ENCODE peak calls at places on chromosomes 1 and 21, in four cellular contexts. H is WTC11, A is HepG2, O is GM12878. N is an unnamed sample.

GRCh38 chr21:42118901-42119300 is 47.8 kb downstream of the UMODL1 start:
- DNase-seq in A (no peak), O (no peak), H (no peak), N (no peak)

GRCh38 chr1:30518696-30519095 is 204.7 kb downstream of the MATN1 start:
- DNase-seq in H (no peak), A (no peak), O (no peak), N (no peak)

GRCh38 chr1:156961709-156962108 is 41.3 kb downstream of the LRRC71 start:
- DNase-seq in O (no peak), H (no peak), A (no peak), N (peak)

GRCh38 chr1:25651824-25652741 is 35.5 kb downstream of the MAN1C1 start:
- DNase-seq in H (no peak), O (no peak), A (no peak), N (no peak)

GRCh38 chr1:205756552-205756951 is 6.6 kb upstream of the NUCKS1 start:
- DNase-seq in O (no peak), A (no peak), H (no peak), N (no peak)

GRCh38 chr1:234919061-234919755 is 209.4 kb downstream of the TOMM20 start:
- DNase-seq in A (no peak), O (no peak), H (no peak), N (no peak)

GRCh38 chr1:1216770-1217620 is 3.0 kb upstream of the TNFRSF4 start:
- DNase-seq in A (no peak), O (no peak), H (no peak), N (no peak)

GRCh38 chr1:227942021-227942715 is 5.6 kb downstream of the WNT9A start:
- DNase-seq in A (no peak), O (no peak), H (no peak), N (peak)

GRCh38 chr21:38256599-38257302 is at the start of gene KCNJ15:
- DNase-seq in H (no peak), A (no peak), O (no peak), N (no peak)

GRCh38 chr21:19767546-19767945 is 1230.7 kb upstream of the NCAM2 start:
- DNase-seq in O (no peak), A (no peak), H (no peak), N (no peak)

GRCh38 chr1:228305721-228306152 is 97.9 kb downstream of the OBSCN start:
- DNase-seq in O (no peak), A (no peak), H (no peak), N (no peak)

GRCh38 chr1:234546890-234547788 is 62.8 kb downstream of the IRF2BP2 start:
- DNase-seq in A (no peak), O (no peak), H (no peak), N (peak)

GRCh38 chr1:203592156-203592555 is 34.5 kb upstream of the ATP2B4 start:
- DNase-seq in H (peak), O (no peak), A (peak), N (no peak)

GRCh38 chr21:44875341-44875740 is 1.9 kb upstream of the PTTG1IP start:
- DNase-seq in A (no peak), H (no peak), O (no peak), N (no peak)

GRCh38 chr1:240474133-240474614 is 137.8 kb downstream of the GREM2 start:
- DNase-seq in O (no peak), A (no peak), H (no peak), N (no peak)

GRCh38 chr21:45852886-45853400 is 128.6 kb upstream of the COL6A1 start:
- DNase-seq in H (no peak), A (no peak), O (no peak), N (no peak)

GRCh38 chr1:192892934-192893333 is 84.1 kb downstream of the RGS2 start:
- DNase-seq in O (no peak), A (no peak), H (no peak), N (no peak)

GRCh38 chr1:151371744-151372410 is 628 bp downstream of the SELENBP1 start:
- DNase-seq in O (no peak), A (no peak), H (no peak), N (peak)

GRCh38 chr1:154818911-154819310 is 51.2 kb downstream of the KCNN3 start:
- DNase-seq in O (no peak), H (no peak), A (no peak), N (no peak)

GRCh38 chr1:42142894-42143675 is 10.1 kb upstream of the GUCA2B start:
- DNase-seq in O (no peak), H (no peak), A (no peak), N (no peak)

GRCh38 chr1:91732291-91732953 is 153.5 kb downstream of the TGFBR3 start:
- DNase-seq in O (no peak), H (no peak), A (no peak), N (peak)

GRCh38 chr1:46133181-46133658 is 791 bp upstream of the PIK3R3 start:
- DNase-seq in A (no peak), O (no peak), H (no peak), N (peak)

GRCh38 chr1:149997585-149998262 is 12.8 kb downstream of the OTUD7B start:
- DNase-seq in O (peak), H (no peak), A (no peak), N (no peak)

GRCh38 chr21:21146587-21147373 is 148.6 kb downstream of the NCAM2 start:
- DNase-seq in O (no peak), H (no peak), A (no peak), N (peak)

GRCh38 chr1:17630048-17630830 is 90.7 kb downstream of the ARHGEF10L start:
- DNase-seq in H (no peak), O (no peak), A (no peak), N (no peak)

GRCh38 chr21:21715286-21715969 is 717.2 kb downstream of the NCAM2 start:
- DNase-seq in O (no peak), A (no peak), H (no peak), N (no peak)

GRCh38 chr21:33229776-33230517 is at the start of gene IFNAR2:
- DNase-seq in A (peak), H (peak), O (no peak), N (peak)

GRCh38 chr21:43854773-43855633 is 10.0 kb upstream of the AGPAT3 start:
- DNase-seq in A (no peak), O (peak), H (no peak), N (peak)

GRCh38 chr1:29579821-29580425 is 343.6 kb downstream of the PTPRU start:
- DNase-seq in O (no peak), A (peak), H (no peak), N (no peak)

GRCh38 chr1:151908228-151908691 is 1.1 kb downstream of the THEM4 start:
- DNase-seq in O (no peak), H (peak), A (peak), N (no peak)

GRCh38 chr1:159090566-159091546 is 14.3 kb upstream of the AIM2 start:
- DNase-seq in O (no peak), A (no peak), H (no peak), N (no peak)

GRCh38 chr1:112877741-112878140 is 78.3 kb downstream of the SLC16A1 start:
- DNase-seq in H (no peak), A (no peak), O (no peak), N (no peak)

GRCh38 chr21:16420086-16420724 is 690.4 kb downstream of the USP25 start:
- DNase-seq in A (peak), H (no peak), O (no peak), N (no peak)
- TF ChIP-seq NR2C2 in A (no peak), H (no peak), O (no peak), N (no peak)

GRCh38 chr1:207888647-207889046 is 22.3 kb downstream of the CD34 start:
- DNase-seq in O (no peak), A (no peak), H (no peak), N (no peak)

GRCh38 chr1:207892764-207893163 is 18.2 kb downstream of the CD34 start:
- DNase-seq in A (no peak), O (no peak), H (no peak), N (no peak)

GRCh38 chr1:207887542-207887941 is 23.4 kb downstream of the CD34 start:
- DNase-seq in H (no peak), O (no peak), A (no peak), N (no peak)

GRCh38 chr1:207891148-207891547 is 19.8 kb downstream of the CD34 start:
- DNase-seq in A (no peak), H (no peak), O (no peak), N (no peak)

GRCh38 chr1:207890136-207890738 is 20.7 kb downstream of the CD34 start:
- DNase-seq in H (no peak), A (no peak), O (no peak), N (no peak)
- TF ChIP-seq NR2C2 in H (no peak), A (no peak), O (no peak), N (no peak)

DNA sequence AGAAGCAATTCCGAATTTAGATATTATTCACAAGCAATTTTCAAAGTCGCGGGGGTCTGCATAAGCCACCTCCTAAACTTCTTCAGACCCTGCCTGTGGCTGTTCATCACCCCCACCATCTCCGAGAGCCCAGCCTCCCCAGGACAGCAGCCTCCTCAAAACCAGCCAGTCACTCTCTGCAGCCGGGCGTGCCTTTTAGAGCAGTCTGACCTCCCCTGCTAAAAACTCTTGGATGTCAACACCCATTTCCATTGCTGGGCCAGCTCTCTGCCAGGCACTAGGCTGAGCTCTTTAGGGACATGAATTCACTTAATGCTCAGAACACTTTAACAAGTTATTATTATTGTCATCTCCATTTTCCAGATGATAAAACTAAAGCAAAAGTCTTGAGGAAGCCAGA is 11.7 kb downstream of the ADPRS start:
- DNase-seq in A (no peak), O (no peak), H (no peak), N (no peak)
- TF ChIP-seq NR2C2 in A (no peak), O (no peak), H (no peak), N (no peak)

GRCh38 chr1:201426395-201427310 is 5.1 kb upstream of the TNNI1 start:
- DNase-seq in A (no peak), O (no peak), H (no peak), N (no peak)
- TF ChIP-seq NR2C2 in A (no peak), O (no peak), H (no peak), N (no peak)

DNA sequence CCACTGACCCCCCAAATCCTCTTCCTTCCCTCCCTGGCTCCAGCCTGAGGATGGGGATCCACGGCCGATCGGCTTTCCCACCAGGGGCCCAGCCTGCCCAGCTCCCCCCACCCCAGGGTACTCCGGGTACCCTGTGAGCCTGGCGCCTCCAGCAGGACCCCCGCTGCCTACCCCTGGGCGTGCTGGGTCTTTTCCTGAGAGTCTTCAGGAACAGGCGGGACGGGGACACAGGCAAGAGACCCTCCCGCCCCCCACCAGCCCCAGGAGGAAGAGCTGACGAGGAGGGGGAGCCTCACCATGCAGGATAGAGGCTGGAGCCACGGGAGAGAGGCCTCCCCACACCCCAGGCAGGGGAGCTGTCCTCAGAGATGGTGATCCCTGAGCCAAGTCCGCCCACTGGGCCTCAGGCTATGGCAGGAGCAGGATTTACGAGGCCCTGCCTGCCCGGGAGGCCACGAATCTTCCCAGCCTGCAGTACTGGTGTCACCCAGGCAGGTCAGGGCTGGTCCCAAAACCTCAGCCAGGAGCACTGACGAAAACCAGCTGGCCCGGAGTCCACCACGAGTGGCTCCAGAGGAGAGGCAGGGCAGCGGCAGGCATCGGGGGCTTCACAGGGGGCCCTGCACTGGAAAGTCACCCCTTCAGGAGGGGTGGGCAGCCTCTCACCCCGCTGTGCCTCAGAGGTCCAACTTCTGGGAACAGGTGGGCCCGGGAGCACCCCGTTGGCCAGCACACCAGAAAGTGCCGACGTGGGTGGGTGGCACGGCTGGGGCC is 58.0 kb downstream of the MEGF6 start:
- DNase-seq in H (no peak), A (no peak), O (no peak), N (no peak)
- TF ChIP-seq NR2C2 in H (no peak), A (no peak), O (no peak), N (no peak)

GRCh38 chr1:13830170-13830569 is 130.2 kb downstream of the PRDM2 start:
- DNase-seq in H (no peak), O (no peak), A (no peak), N (no peak)

GRCh38 chr1:13828454-13829151 is 128.6 kb downstream of the PRDM2 start:
- DNase-seq in A (peak), O (no peak), H (peak), N (peak)

GRCh38 chr1:13830616-13831280 is 130.8 kb downstream of the PRDM2 start:
- DNase-seq in H (no peak), O (no peak), A (no peak), N (no peak)

GRCh38 chr1:13826591-13826990 is 126.6 kb downstream of the PRDM2 start:
- DNase-seq in O (no peak), A (no peak), H (no peak), N (no peak)

DNA sequence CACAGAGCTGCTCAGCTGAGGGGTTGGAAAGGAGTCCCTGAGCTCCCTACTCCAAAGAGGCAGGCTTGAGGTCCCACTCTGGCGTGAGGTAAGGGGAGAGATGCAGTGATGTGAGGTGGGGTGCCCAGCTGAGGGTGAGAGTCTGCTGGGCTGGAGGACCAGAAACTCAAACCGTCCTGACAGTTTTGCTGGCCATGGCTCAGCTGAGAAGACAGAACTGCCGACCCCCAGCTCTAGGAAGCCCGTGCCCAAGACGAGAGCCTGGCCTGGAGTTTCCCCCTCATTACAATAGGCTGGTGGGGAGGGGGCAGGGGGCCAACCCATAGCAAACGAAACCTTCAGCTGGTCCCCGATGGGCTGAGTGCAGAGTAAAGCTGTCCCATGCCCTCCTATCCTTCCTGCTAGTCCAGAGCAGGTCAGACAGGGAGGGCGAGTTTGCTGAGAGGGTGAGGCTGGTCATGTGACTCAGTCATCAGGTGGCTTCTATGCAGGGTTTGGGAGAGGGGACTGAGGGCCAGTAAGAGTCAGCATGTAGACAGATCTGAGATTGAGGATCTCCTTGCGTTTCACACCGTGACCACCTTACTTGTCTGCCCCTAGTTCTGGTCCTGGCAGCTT is 129.3 kb downstream of the PRDM2 start:
- DNase-seq in H (no peak), A (no peak), O (no peak), N (no peak)
- TF ChIP-seq NR2C2 in H (no peak), A (no peak), O (no peak), N (no peak)

GRCh38 chr1:5646486-5646885 is 345.7 kb downstream of the NPHP4 start:
- DNase-seq in H (no peak), O (no peak), A (peak), N (no peak)
- TF ChIP-seq NR2C2 in H (no peak), O (no peak), A (no peak), N (no peak)

DNA sequence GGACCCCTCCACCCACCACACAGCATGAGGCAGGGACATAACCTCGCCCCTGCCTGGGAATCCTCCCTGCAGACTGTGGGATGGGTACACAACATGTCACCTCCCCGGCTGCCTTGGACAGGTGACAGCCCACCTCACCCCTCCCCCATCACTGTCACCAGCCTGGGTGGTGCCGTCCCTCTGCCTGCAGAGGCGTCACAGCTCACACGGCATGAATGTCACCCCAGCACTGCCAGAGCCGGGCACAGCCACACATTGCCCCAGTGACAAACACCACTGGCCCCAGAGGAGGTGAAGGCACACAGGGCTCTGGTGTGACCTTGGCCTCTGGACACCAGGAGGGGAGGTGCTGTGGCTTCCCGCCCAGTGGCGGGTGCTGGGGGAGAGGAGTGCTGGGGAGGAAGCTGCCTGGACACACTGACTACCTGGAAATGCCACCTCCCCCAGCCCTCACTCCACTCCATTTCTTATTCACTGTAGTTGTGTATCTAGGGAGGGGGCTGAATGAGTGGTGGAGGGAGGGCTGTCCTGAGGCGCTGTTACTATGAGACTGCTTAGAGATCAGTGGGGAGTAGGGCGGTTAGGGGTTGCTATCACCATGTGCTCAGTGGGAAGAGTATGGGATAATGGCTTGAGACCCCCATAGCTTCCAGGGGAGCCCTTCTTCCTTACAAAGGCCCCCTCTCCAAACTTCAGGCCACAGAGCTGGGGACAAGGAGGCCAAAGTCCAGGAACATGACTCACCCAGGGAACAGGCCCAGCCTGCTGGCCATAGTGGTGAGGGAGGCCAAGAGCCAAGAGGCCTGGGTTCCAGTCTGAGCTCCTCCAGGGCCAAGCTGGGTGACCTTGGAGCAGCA is 40.3 kb downstream of the AHDC1 start:
- DNase-seq in A (peak), H (no peak), O (no peak), N (peak)
- TF ChIP-seq NR2C2 in A (peak), H (no peak), O (no peak), N (peak)

GRCh38 chr1:5926686-5927435 is 65.4 kb downstream of the NPHP4 start:
- DNase-seq in A (no peak), O (no peak), H (no peak), N (no peak)
- TF ChIP-seq NR2C2 in A (no peak), O (no peak), H (no peak), N (no peak)

DNA sequence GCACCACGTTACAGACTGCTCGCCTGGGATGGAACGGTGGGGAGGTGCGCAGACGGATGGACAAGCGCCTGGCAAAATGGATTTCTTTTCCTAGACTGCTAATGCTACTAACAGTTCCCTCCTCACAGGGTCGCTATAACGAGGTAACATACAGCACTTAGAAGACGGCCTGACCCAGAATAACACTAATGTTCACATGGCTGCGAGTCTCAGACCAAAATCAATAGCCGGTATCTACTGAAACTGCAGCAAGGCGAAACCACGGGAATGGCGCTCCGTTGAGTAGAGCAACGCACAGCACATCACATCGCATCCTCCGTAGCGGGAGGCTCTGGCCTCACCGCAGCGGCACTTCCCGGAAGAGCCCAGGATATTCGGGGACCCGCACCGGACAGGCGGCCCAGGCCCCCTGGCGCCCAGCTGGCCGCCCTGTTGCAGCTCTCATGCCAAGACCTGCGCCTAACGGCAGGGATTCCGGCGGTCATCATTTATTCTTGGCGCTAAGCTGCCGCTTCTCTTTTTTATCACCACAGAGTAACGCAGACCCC is 46.6 kb downstream of the VPS26C start:
- DNase-seq in O (no peak), H (peak), A (peak), N (no peak)
- TF ChIP-seq NR2C2 in O (no peak), H (no peak), A (no peak), N (no peak)